ENCODE peak calls at places on chromosomes 6 and 20, in eight cellular contexts. One of them, this sample, is unnamed.

GRCh38 chr20:5614506-5614905 is 135.7 kb upstream of the SHLD1 start:
- DNase-seq in cardiac fibroblast: no peak
- DNase-seq in GM04504: no peak
- DNase-seq in nephron progenitor cell: no peak
- DNase-seq in psoas muscle: no peak
- DNase-seq in breast epithelium: no peak
- DNase-seq in T1000: no peak
- DNase-seq in AG09319: no peak
- DNase-seq in this sample: no peak

GRCh38 chr6:161889324-161889723 is 615.5 kb upstream of the AGPAT4 start:
- DNase-seq in cardiac fibroblast: no peak
- DNase-seq in GM04504: no peak
- DNase-seq in nephron progenitor cell: no peak
- DNase-seq in psoas muscle: no peak
- DNase-seq in breast epithelium: no peak
- DNase-seq in T1000: no peak
- DNase-seq in AG09319: no peak
- DNase-seq in this sample: no peak

GRCh38 chr6:89978749-89979145 is 84.5 kb downstream of the GJA10 start:
- DNase-seq in cardiac fibroblast: no peak
- DNase-seq in GM04504: no peak
- DNase-seq in nephron progenitor cell: no peak
- DNase-seq in psoas muscle: no peak
- DNase-seq in breast epithelium: no peak
- DNase-seq in T1000: no peak
- DNase-seq in AG09319: no peak
- DNase-seq in this sample: no peak

GRCh38 chr20:17664025-17664638 is 17.9 kb downstream of the RRBP1 start:
- DNase-seq in cardiac fibroblast: no peak
- DNase-seq in GM04504: no peak
- DNase-seq in nephron progenitor cell: no peak
- DNase-seq in psoas muscle: no peak
- DNase-seq in breast epithelium: no peak
- DNase-seq in T1000: no peak
- DNase-seq in AG09319: no peak
- DNase-seq in this sample: no peak

GRCh38 chr6:169921853-169922779 is 170.7 kb downstream of the ERMARD start:
- DNase-seq in cardiac fibroblast: no peak
- DNase-seq in GM04504: no peak
- DNase-seq in nephron progenitor cell: peak
- DNase-seq in psoas muscle: no peak
- DNase-seq in breast epithelium: no peak
- DNase-seq in T1000: no peak
- DNase-seq in AG09319: no peak
- DNase-seq in this sample: no peak

GRCh38 chr6:32627831-32628230 is 9.4 kb upstream of the HLA-DQA1 start:
- DNase-seq in cardiac fibroblast: no peak
- DNase-seq in GM04504: no peak
- DNase-seq in nephron progenitor cell: peak
- DNase-seq in psoas muscle: no peak
- DNase-seq in breast epithelium: no peak
- DNase-seq in T1000: no peak
- DNase-seq in AG09319: no peak
- DNase-seq in this sample: peak

GRCh38 chr6:40950986-40951730 is 87.9 kb downstream of the UNC5CL start:
- DNase-seq in cardiac fibroblast: no peak
- DNase-seq in GM04504: no peak
- DNase-seq in nephron progenitor cell: no peak
- DNase-seq in psoas muscle: no peak
- DNase-seq in breast epithelium: no peak
- DNase-seq in T1000: no peak
- DNase-seq in AG09319: no peak
- DNase-seq in this sample: no peak

GRCh38 chr6:6635291-6635690 is 46.8 kb downstream of the LY86 start:
- DNase-seq in cardiac fibroblast: no peak
- DNase-seq in GM04504: no peak
- DNase-seq in nephron progenitor cell: no peak
- DNase-seq in psoas muscle: no peak
- DNase-seq in breast epithelium: no peak
- DNase-seq in T1000: no peak
- DNase-seq in AG09319: no peak
- DNase-seq in this sample: no peak

GRCh38 chr6:158031445-158032353 is 50.0 kb downstream of the SYNJ2 start:
- DNase-seq in cardiac fibroblast: peak
- DNase-seq in GM04504: peak
- DNase-seq in nephron progenitor cell: peak
- DNase-seq in psoas muscle: peak
- DNase-seq in breast epithelium: no peak
- DNase-seq in T1000: peak
- DNase-seq in AG09319: peak
- DNase-seq in this sample: no peak

GRCh38 chr6:131652472-131652871 is 15.4 kb downstream of the ENPP3 start:
- DNase-seq in cardiac fibroblast: no peak
- DNase-seq in GM04504: no peak
- DNase-seq in nephron progenitor cell: no peak
- DNase-seq in psoas muscle: no peak
- DNase-seq in breast epithelium: no peak
- DNase-seq in T1000: no peak
- DNase-seq in AG09319: no peak
- DNase-seq in this sample: no peak

GRCh38 chr6:118810420-118811027 is 83.4 kb upstream of the ASF1A start:
- DNase-seq in cardiac fibroblast: no peak
- DNase-seq in GM04504: no peak
- DNase-seq in nephron progenitor cell: no peak
- DNase-seq in psoas muscle: no peak
- DNase-seq in breast epithelium: peak
- DNase-seq in T1000: no peak
- DNase-seq in AG09319: no peak
- DNase-seq in this sample: no peak

GRCh38 chr20:50229156-50229605 is 38.6 kb downstream of the CEBPB start:
- DNase-seq in cardiac fibroblast: no peak
- DNase-seq in GM04504: no peak
- DNase-seq in nephron progenitor cell: no peak
- DNase-seq in psoas muscle: no peak
- DNase-seq in breast epithelium: no peak
- DNase-seq in T1000: no peak
- DNase-seq in AG09319: no peak
- DNase-seq in this sample: no peak

GRCh38 chr6:168648240-168648639 is 207.3 kb downstream of the SMOC2 start:
- DNase-seq in cardiac fibroblast: no peak
- DNase-seq in GM04504: no peak
- DNase-seq in nephron progenitor cell: no peak
- DNase-seq in psoas muscle: no peak
- DNase-seq in breast epithelium: peak
- DNase-seq in T1000: no peak
- DNase-seq in AG09319: no peak
- DNase-seq in this sample: no peak

GRCh38 chr6:42251911-42252637 is 34.4 kb upstream of the MRPS10 start:
- DNase-seq in cardiac fibroblast: peak
- DNase-seq in GM04504: no peak
- DNase-seq in nephron progenitor cell: no peak
- DNase-seq in psoas muscle: peak
- DNase-seq in breast epithelium: no peak
- DNase-seq in T1000: no peak
- DNase-seq in AG09319: peak
- DNase-seq in this sample: no peak

GRCh38 chr6:4398806-4399205 is 263.4 kb upstream of the ECI2 start:
- DNase-seq in cardiac fibroblast: no peak
- DNase-seq in GM04504: no peak
- DNase-seq in nephron progenitor cell: no peak
- DNase-seq in psoas muscle: no peak
- DNase-seq in breast epithelium: no peak
- DNase-seq in T1000: no peak
- DNase-seq in AG09319: no peak
- DNase-seq in this sample: no peak

GRCh38 chr6:165969184-165969583 is 198.5 kb downstream of the TBXT start:
- DNase-seq in cardiac fibroblast: no peak
- DNase-seq in GM04504: no peak
- DNase-seq in nephron progenitor cell: no peak
- DNase-seq in psoas muscle: no peak
- DNase-seq in breast epithelium: no peak
- DNase-seq in T1000: no peak
- DNase-seq in AG09319: no peak
- DNase-seq in this sample: no peak

GRCh38 chr6:41818271-41819054 is 31.0 kb downstream of the TOMM6 start:
- DNase-seq in cardiac fibroblast: peak
- DNase-seq in GM04504: no peak
- DNase-seq in nephron progenitor cell: no peak
- DNase-seq in psoas muscle: no peak
- DNase-seq in breast epithelium: no peak
- DNase-seq in T1000: no peak
- DNase-seq in AG09319: no peak
- DNase-seq in this sample: no peak

GRCh38 chr6:29675561-29675960 is 5.4 kb downstream of the ZFP57 start:
- DNase-seq in cardiac fibroblast: no peak
- DNase-seq in GM04504: no peak
- DNase-seq in nephron progenitor cell: no peak
- DNase-seq in psoas muscle: no peak
- DNase-seq in breast epithelium: no peak
- DNase-seq in T1000: no peak
- DNase-seq in AG09319: no peak
- DNase-seq in this sample: no peak

GRCh38 chr20:49868538-49868937 is 46.8 kb downstream of the SPATA2 start:
- DNase-seq in cardiac fibroblast: no peak
- DNase-seq in GM04504: no peak
- DNase-seq in nephron progenitor cell: no peak
- DNase-seq in psoas muscle: no peak
- DNase-seq in breast epithelium: no peak
- DNase-seq in T1000: no peak
- DNase-seq in AG09319: no peak
- DNase-seq in this sample: no peak

GRCh38 chr20:25247666-25248500 is at the start of gene PYGB:
- DNase-seq in cardiac fibroblast: peak
- DNase-seq in GM04504: peak
- DNase-seq in nephron progenitor cell: peak
- DNase-seq in psoas muscle: peak
- DNase-seq in breast epithelium: peak
- DNase-seq in T1000: peak
- DNase-seq in AG09319: no peak
- DNase-seq in this sample: peak

GRCh38 chr6:31174378-31174777 is 3.9 kb upstream of the POU5F1 start:
- DNase-seq in cardiac fibroblast: no peak
- DNase-seq in GM04504: no peak
- DNase-seq in nephron progenitor cell: no peak
- DNase-seq in psoas muscle: no peak
- DNase-seq in breast epithelium: no peak
- DNase-seq in T1000: no peak
- DNase-seq in AG09319: no peak
- DNase-seq in this sample: no peak

GRCh38 chr6:43739642-43740091 is 30.3 kb upstream of the VEGFA start:
- DNase-seq in cardiac fibroblast: no peak
- DNase-seq in GM04504: no peak
- DNase-seq in nephron progenitor cell: no peak
- DNase-seq in psoas muscle: no peak
- DNase-seq in breast epithelium: no peak
- DNase-seq in T1000: no peak
- DNase-seq in AG09319: no peak
- DNase-seq in this sample: no peak

GRCh38 chr6:125363010-125363359 is 61.2 kb upstream of the HDDC2 start:
- DNase-seq in cardiac fibroblast: no peak
- DNase-seq in GM04504: no peak
- DNase-seq in nephron progenitor cell: no peak
- DNase-seq in psoas muscle: no peak
- DNase-seq in breast epithelium: peak
- DNase-seq in T1000: no peak
- DNase-seq in AG09319: no peak
- DNase-seq in this sample: peak

GRCh38 chr6:93394471-93394870 is 24.9 kb downstream of the EPHA7 start:
- DNase-seq in cardiac fibroblast: no peak
- DNase-seq in GM04504: no peak
- DNase-seq in nephron progenitor cell: no peak
- DNase-seq in psoas muscle: no peak
- DNase-seq in breast epithelium: no peak
- DNase-seq in T1000: no peak
- DNase-seq in AG09319: no peak
- DNase-seq in this sample: no peak

GRCh38 chr20:59824711-59825562 is 108.5 kb downstream of the SYCP2 start:
- DNase-seq in cardiac fibroblast: no peak
- DNase-seq in GM04504: no peak
- DNase-seq in nephron progenitor cell: no peak
- DNase-seq in psoas muscle: no peak
- DNase-seq in breast epithelium: no peak
- DNase-seq in T1000: no peak
- DNase-seq in AG09319: no peak
- DNase-seq in this sample: no peak

GRCh38 chr20:46758929-46759669 is 49.6 kb downstream of the SLC2A10 start:
- DNase-seq in cardiac fibroblast: no peak
- DNase-seq in GM04504: no peak
- DNase-seq in nephron progenitor cell: no peak
- DNase-seq in psoas muscle: no peak
- DNase-seq in breast epithelium: no peak
- DNase-seq in T1000: no peak
- DNase-seq in AG09319: no peak
- DNase-seq in this sample: no peak

GRCh38 chr6:14664616-14665315 is 547.2 kb downstream of the CD83 start:
- DNase-seq in cardiac fibroblast: no peak
- DNase-seq in GM04504: no peak
- DNase-seq in nephron progenitor cell: no peak
- DNase-seq in psoas muscle: no peak
- DNase-seq in breast epithelium: no peak
- DNase-seq in T1000: peak
- DNase-seq in AG09319: no peak
- DNase-seq in this sample: no peak

GRCh38 chr6:24721461-24722215 is 2.7 kb upstream of the C6orf62 start:
- DNase-seq in cardiac fibroblast: no peak
- DNase-seq in GM04504: no peak
- DNase-seq in nephron progenitor cell: no peak
- DNase-seq in psoas muscle: peak
- DNase-seq in breast epithelium: no peak
- DNase-seq in T1000: no peak
- DNase-seq in AG09319: peak
- DNase-seq in this sample: no peak